ENCODE peak calls at places on chromosomes 3 and 15, in five cellular contexts. C is HepG2, J is H1, M is GM12878, K is NT2/D1. B is an unnamed sample.

GRCh38 chr3:146801492-146801891 is 196.3 kb upstream of the PLSCR5 start:
- DNase-seq in C (no peak), J (no peak), M (no peak), K (no peak), B (no peak)

GRCh38 chr3:119639494-119640350 is 20.7 kb downstream of the POPDC2 start:
- DNase-seq in C (no peak), J (no peak), M (no peak), K (no peak), B (no peak)

GRCh38 chr3:81749285-81749684 is 12.2 kb downstream of the GBE1 start:
- DNase-seq in C (no peak), J (no peak), M (no peak), K (no peak), B (no peak)

GRCh38 chr15:67033012-67033411 is 32.4 kb upstream of the SMAD3 start:
- DNase-seq in C (no peak), J (no peak), M (no peak), K (no peak), B (no peak)

GRCh38 chr3:123816673-123817207 is 67.4 kb downstream of the MYLK start:
- DNase-seq in C (no peak), J (no peak), M (no peak), K (no peak), B (no peak)

GRCh38 chr3:5079761-5080160 is 42.3 kb upstream of the ARL8B start:
- DNase-seq in C (no peak), J (no peak), M (no peak), K (no peak), B (no peak)

GRCh38 chr15:77251662-77252061 is 168.2 kb downstream of the PEAK1 start:
- DNase-seq in C (no peak), J (peak), M (no peak), K (no peak), B (no peak)

GRCh38 chr15:78090422-78090821 is 1.9 kb upstream of the SH2D7 start:
- DNase-seq in C (no peak), J (no peak), M (no peak), K (no peak), B (no peak)

GRCh38 chr3:30686176-30686575 is 79.8 kb downstream of the TGFBR2 start:
- DNase-seq in C (no peak), J (no peak), M (no peak), K (no peak), B (no peak)

GRCh38 chr3:168123211-168124173 is 27.8 kb upstream of the GOLIM4 start:
- DNase-seq in C (no peak), J (no peak), M (no peak), K (no peak), B (no peak)

GRCh38 chr3:15241341-15241740 is 35.3 kb downstream of the CAPN7 start:
- DNase-seq in C (no peak), J (no peak), M (no peak), K (peak), B (no peak)

GRCh38 chr3:188179006-188179966 is 25.3 kb downstream of the LPP start:
- DNase-seq in C (no peak), J (no peak), M (no peak), K (no peak), B (no peak)

GRCh38 chr3:67640023-67640660 is 14.3 kb downstream of the SUCLG2 start:
- DNase-seq in C (no peak), J (no peak), M (no peak), K (no peak), B (no peak)

GRCh38 chr15:43920201-43920600 is 93.4 kb downstream of the WDR76 start:
- DNase-seq in C (no peak), J (no peak), M (no peak), K (no peak), B (no peak)

GRCh38 chr3:16300881-16301359 is 35.9 kb downstream of the OXNAD1 start:
- DNase-seq in C (no peak), J (no peak), M (peak), K (no peak), B (no peak)

GRCh38 chr15:31280037-31280830 is 46.4 kb upstream of the KLF13 start:
- DNase-seq in C (peak), J (peak), M (no peak), K (no peak), B (no peak)

GRCh38 chr3:69320867-69321266 is 65.0 kb downstream of the FRMD4B start:
- DNase-seq in C (no peak), J (no peak), M (peak), K (no peak), B (no peak)

GRCh38 chr3:177776656-177777055 is 579.4 kb upstream of the TBL1XR1 start:
- DNase-seq in C (peak), J (no peak), M (no peak), K (no peak), B (no peak)

GRCh38 chr3:29279830-29280229 is 1.0 kb upstream of the RBMS3 start:
- DNase-seq in C (no peak), J (no peak), M (no peak), K (no peak), B (no peak)

GRCh38 chr3:14481018-14481645 is 59.0 kb downstream of the GRIP2 start:
- DNase-seq in C (no peak), J (no peak), M (no peak), K (no peak), B (no peak)

GRCh38 chr3:20668411-20668810 is 482.4 kb upstream of the SGO1 start:
- DNase-seq in C (peak), J (peak), M (no peak), K (peak), B (peak)

GRCh38 chr3:154795582-154795981 is 284.5 kb upstream of the MME start:
- DNase-seq in C (no peak), J (no peak), M (no peak), K (no peak), B (no peak)

GRCh38 chr3:140023616-140024530 is 88.9 kb downstream of the CLSTN2 start:
- DNase-seq in C (no peak), J (no peak), M (no peak), K (no peak), B (no peak)

GRCh38 chr3:74507691-74508090 is 106.8 kb downstream of the CNTN3 start:
- DNase-seq in C (no peak), J (no peak), M (no peak), K (no peak), B (no peak)

GRCh38 chr15:87477759-87478687 is 778.5 kb downstream of the NTRK3 start:
- DNase-seq in C (no peak), J (no peak), M (no peak), K (no peak), B (peak)

GRCh38 chr15:67080118-67080899 is 14.9 kb downstream of the SMAD3 start:
- DNase-seq in C (no peak), J (no peak), M (no peak), K (no peak), B (no peak)

GRCh38 chr15:28962851-28963710 is 77.3 kb downstream of the APBA2 start:
- DNase-seq in C (no peak), J (peak), M (no peak), K (no peak), B (no peak)

GRCh38 chr3:119891944-119892721 is 110.2 kb downstream of the NR1I2 start:
- DNase-seq in C (peak), J (peak), M (peak), K (peak), B (peak)

GRCh38 chr3:186472466-186473008 is 71.6 kb downstream of the CRYGS start:
- DNase-seq in C (no peak), J (no peak), M (no peak), K (no peak), B (no peak)

GRCh38 chr15:22956980-22957264 is 23.2 kb downstream of the CYFIP1 start:
- DNase-seq in C (no peak), J (no peak), M (no peak), K (no peak), B (no peak)

GRCh38 chr3:66073464-66074141 is 34.9 kb upstream of the MAGI1 start:
- DNase-seq in C (peak), J (no peak), M (no peak), K (no peak), B (no peak)

GRCh38 chr3:173932624-173933023 is 535.1 kb downstream of the NLGN1 start:
- DNase-seq in C (no peak), J (no peak), M (no peak), K (no peak), B (no peak)

GRCh38 chr3:173933113-173933512 is 535.6 kb downstream of the NLGN1 start:
- DNase-seq in C (no peak), J (no peak), M (no peak), K (no peak), B (no peak)

GRCh38 chr3:173930251-173930650 is 532.7 kb downstream of the NLGN1 start:
- DNase-seq in C (no peak), J (no peak), M (no peak), K (no peak), B (no peak)
- TF ChIP-seq SUZ12 in C (no peak), J (no peak), M (no peak), K (no peak), B (no peak)

GRCh38 chr15:58467121-58467721 is 35.4 kb downstream of the LIPC start:
- DNase-seq in C (peak), J (no peak), M (no peak), K (no peak), B (peak)
- TF ChIP-seq SUZ12 in C (no peak), J (no peak), M (no peak), K (no peak), B (no peak)

GRCh38 chr3:105284876-105285275 is 81.8 kb upstream of the ALCAM start:
- DNase-seq in C (no peak), J (no peak), M (no peak), K (no peak), B (no peak)
- TF ChIP-seq SUZ12 in C (no peak), J (no peak), M (no peak), K (no peak), B (no peak)

GRCh38 chr3:171459130-171459941 is 869 bp downstream of the TNIK start:
- DNase-seq in C (no peak), J (peak), M (no peak), K (no peak), B (peak)

GRCh38 chr3:171462224-171462623 is 2.0 kb upstream of the TNIK start:
- DNase-seq in C (no peak), J (no peak), M (no peak), K (no peak), B (no peak)

GRCh38 chr3:171459942-171460225 is 321 bp downstream of the TNIK start:
- DNase-seq in C (no peak), J (peak), M (no peak), K (no peak), B (no peak)

GRCh38 chr3:171460226-171461086 is at the start of gene TNIK:
- DNase-seq in C (peak), J (peak), M (peak), K (no peak), B (peak)

GRCh38 chr3:171461087-171461917 is 1.1 kb upstream of the TNIK start:
- DNase-seq in C (no peak), J (peak), M (no peak), K (no peak), B (peak)
- TF ChIP-seq SUZ12 in C (no peak), J (peak), M (no peak), K (no peak), B (no peak)

GRCh38 chr15:100438570-100438969 is 90.2 kb downstream of the CERS3 start:
- DNase-seq in C (no peak), J (no peak), M (peak), K (no peak), B (no peak)
- TF ChIP-seq SUZ12 in C (no peak), J (no peak), M (no peak), K (no peak), B (no peak)

DNA sequence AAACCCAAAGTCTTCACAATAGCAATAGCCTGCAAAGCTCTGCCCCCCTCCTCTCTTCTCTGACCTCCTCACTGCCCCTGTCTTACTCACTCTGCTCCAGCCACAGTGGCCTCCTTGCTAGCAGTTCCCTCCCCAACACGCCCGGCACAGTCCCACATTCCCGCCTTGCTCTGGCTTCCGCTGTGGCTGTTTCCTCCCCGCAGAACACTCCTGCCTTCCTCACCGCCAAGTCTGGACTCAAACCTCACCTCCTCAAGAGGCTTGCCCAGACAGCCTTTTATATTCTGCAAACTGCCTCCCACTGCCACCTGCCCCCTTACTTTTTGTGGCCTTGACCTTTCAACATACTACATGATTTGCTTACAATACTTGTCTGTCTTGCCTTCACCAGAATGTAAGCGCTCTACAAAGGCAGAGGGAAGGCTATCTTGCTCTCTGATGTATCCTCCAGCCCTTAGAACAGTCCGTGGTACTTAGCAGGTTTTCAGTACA is 406 bp upstream of the MPI start:
- DNase-seq in C (no peak), J (peak), M (no peak), K (no peak), B (peak)
- TF ChIP-seq SUZ12 in C (no peak), J (no peak), M (no peak), K (no peak), B (no peak)

DNA sequence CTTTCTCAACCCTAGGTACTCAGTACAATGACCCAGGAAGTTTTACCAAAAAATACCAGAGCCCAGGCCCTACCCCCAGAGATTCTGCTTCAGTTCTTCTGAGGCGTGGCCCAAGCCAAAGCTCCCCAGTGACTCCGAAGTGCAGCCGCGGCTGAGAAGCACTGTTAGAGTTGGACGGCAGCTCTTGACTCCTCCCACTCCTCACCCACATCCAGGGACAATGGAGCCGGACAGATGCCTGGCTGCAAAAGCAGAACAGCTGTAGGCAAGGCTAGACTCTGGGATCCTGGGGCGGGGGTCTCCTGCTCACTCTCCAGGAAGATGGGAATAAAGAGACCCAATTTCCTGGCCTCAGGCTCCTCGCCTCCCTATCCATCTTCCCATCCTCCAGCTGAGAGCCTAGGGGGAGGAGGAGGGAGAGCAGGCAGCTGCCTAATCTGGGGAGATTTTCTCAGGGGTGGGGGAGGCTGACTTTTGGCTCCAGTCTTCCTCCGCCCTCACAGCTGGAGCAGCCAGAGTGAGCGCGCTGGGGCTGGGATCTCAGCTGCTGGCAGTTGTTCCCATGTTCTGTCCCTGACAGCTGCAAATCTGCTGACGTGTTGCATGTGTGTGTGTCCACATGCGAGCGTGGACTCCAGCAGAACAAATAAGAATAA is 223.8 kb downstream of the OPA1 start:
- DNase-seq in C (no peak), J (peak), M (no peak), K (peak), B (peak)
- TF ChIP-seq SUZ12 in C (no peak), J (no peak), M (no peak), K (no peak), B (no peak)

GRCh38 chr3:136929984-136930671 is 27.7 kb upstream of the IL20RB start:
- DNase-seq in C (no peak), J (no peak), M (no peak), K (no peak), B (no peak)
- TF ChIP-seq SUZ12 in C (no peak), J (no peak), M (no peak), K (no peak), B (no peak)

DNA sequence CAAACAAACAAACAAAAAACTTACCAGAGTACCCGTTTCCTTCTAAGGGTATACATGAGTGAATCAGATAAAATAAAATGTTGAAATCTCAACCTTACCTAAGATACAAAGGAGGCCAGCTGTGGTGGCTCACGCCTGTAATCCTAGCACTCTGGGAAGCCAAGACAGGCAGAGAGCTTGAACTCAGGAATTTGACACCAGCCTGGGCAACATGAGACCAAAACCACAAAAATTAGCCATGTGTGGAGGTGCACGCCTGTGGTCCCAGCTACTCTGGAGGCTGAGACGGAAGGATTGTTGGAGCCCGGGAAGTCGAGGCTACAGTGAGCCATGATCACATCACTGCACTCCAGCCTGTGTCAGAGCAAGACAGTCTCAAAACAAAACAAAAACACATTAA is 11.0 kb upstream of the FAM219B start:
- DNase-seq in C (no peak), J (no peak), M (no peak), K (no peak), B (no peak)
- TF ChIP-seq SUZ12 in C (no peak), J (no peak), M (no peak), K (no peak), B (no peak)